ENCODE peak calls at places on chromosomes 1 and 21, in four cellular contexts. One of them, this sample, is unnamed.

GRCh38 chr1:226983998-226984364 is 43.9 kb downstream of the COQ8A start:
- DNase-seq in WTC11: no peak
- DNase-seq in K562: no peak
- DNase-seq in A549: no peak
- DNase-seq in this sample: no peak

GRCh38 chr1:226871636-226872327 is 1.4 kb downstream of the PSEN2 start:
- DNase-seq in A549: no peak
- DNase-seq in WTC11: no peak
- DNase-seq in K562: no peak
- DNase-seq in this sample: no peak

GRCh38 chr21:45289655-45290515 is 2.2 kb upstream of the POFUT2 start:
- DNase-seq in A549: peak
- DNase-seq in K562: peak
- DNase-seq in WTC11: no peak
- DNase-seq in this sample: no peak

GRCh38 chr1:201482755-201483154 is 13.8 kb upstream of the PHLDA3 start:
- DNase-seq in K562: no peak
- DNase-seq in WTC11: no peak
- DNase-seq in A549: no peak
- DNase-seq in this sample: no peak

GRCh38 chr1:22662318-22662717 is 9.3 kb downstream of the C1QB start:
- DNase-seq in K562: peak
- DNase-seq in A549: peak
- DNase-seq in WTC11: peak
- DNase-seq in this sample: no peak

GRCh38 chr1:17895986-17896385 is 140.9 kb downstream of the ACTL8 start:
- DNase-seq in WTC11: no peak
- DNase-seq in K562: no peak
- DNase-seq in A549: no peak
- DNase-seq in this sample: no peak

GRCh38 chr21:45034556-45035476 is 39.6 kb upstream of the ADARB1 start:
- DNase-seq in A549: no peak
- DNase-seq in K562: no peak
- DNase-seq in WTC11: no peak
- DNase-seq in this sample: no peak

GRCh38 chr1:4676258-4676657 is 21.8 kb downstream of the AJAP1 start:
- DNase-seq in K562: no peak
- DNase-seq in WTC11: no peak
- DNase-seq in A549: no peak
- DNase-seq in this sample: no peak

GRCh38 chr21:44801468-44802395 is at the start of gene UBE2G2:
- DNase-seq in WTC11: peak
- DNase-seq in K562: peak
- DNase-seq in A549: peak
- DNase-seq in this sample: peak

GRCh38 chr1:228827026-228827425 is 91.7 kb downstream of the RHOU start:
- DNase-seq in K562: no peak
- DNase-seq in A549: no peak
- DNase-seq in WTC11: no peak
- DNase-seq in this sample: no peak

GRCh38 chr1:115184951-115185331 is 95.6 kb upstream of the TSPAN2 start:
- DNase-seq in WTC11: no peak
- DNase-seq in A549: peak
- DNase-seq in K562: no peak
- DNase-seq in this sample: no peak

GRCh38 chr1:58165073-58165472 is 381.5 kb downstream of the OMA1 start:
- DNase-seq in A549: no peak
- DNase-seq in WTC11: no peak
- DNase-seq in K562: no peak
- DNase-seq in this sample: no peak

GRCh38 chr21:26846036-26846931 is 1.1 kb upstream of the ADAMTS1 start:
- DNase-seq in K562: no peak
- DNase-seq in WTC11: peak
- DNase-seq in A549: peak
- DNase-seq in this sample: no peak

GRCh38 chr1:230308039-230308438 is 118.1 kb downstream of the PGBD5 start:
- DNase-seq in WTC11: no peak
- DNase-seq in A549: peak
- DNase-seq in K562: no peak
- DNase-seq in this sample: no peak

GRCh38 chr1:115492019-115492595 is 149.7 kb upstream of the VANGL1 start:
- DNase-seq in WTC11: no peak
- DNase-seq in K562: no peak
- DNase-seq in A549: no peak
- DNase-seq in this sample: no peak

GRCh38 chr21:44589094-44589493 is 3.2 kb downstream of the KRTAP10-6 start:
- DNase-seq in K562: no peak
- DNase-seq in WTC11: no peak
- DNase-seq in A549: no peak
- DNase-seq in this sample: no peak

GRCh38 chr1:247360991-247361721 is 29.5 kb upstream of the ZNF496 start:
- DNase-seq in WTC11: no peak
- DNase-seq in K562: no peak
- DNase-seq in A549: no peak
- DNase-seq in this sample: no peak

GRCh38 chr1:30995990-30996612 is 69.4 kb downstream of the PUM1 start:
- DNase-seq in A549: no peak
- DNase-seq in K562: no peak
- DNase-seq in WTC11: no peak
- DNase-seq in this sample: no peak

GRCh38 chr1:15326691-15327530 is 79.9 kb downstream of the FHAD1 start:
- DNase-seq in K562: no peak
- DNase-seq in WTC11: no peak
- DNase-seq in A549: no peak
- DNase-seq in this sample: no peak

GRCh38 chr1:158121604-158122254 is 59.0 kb upstream of the CD1D start:
- DNase-seq in K562: peak
- DNase-seq in WTC11: peak
- DNase-seq in A549: peak
- DNase-seq in this sample: peak

GRCh38 chr1:41936107-41936506 is 17.4 kb upstream of the HIVEP3 start:
- DNase-seq in A549: no peak
- DNase-seq in WTC11: no peak
- DNase-seq in K562: no peak
- DNase-seq in this sample: no peak

GRCh38 chr1:151990058-151990855 is 3.4 kb downstream of the S100A10 start:
- DNase-seq in K562: no peak
- DNase-seq in A549: no peak
- DNase-seq in WTC11: no peak
- DNase-seq in this sample: no peak

GRCh38 chr1:26832249-26832960 is 5.9 kb downstream of the ZDHHC18 start:
- DNase-seq in A549: no peak
- DNase-seq in WTC11: no peak
- DNase-seq in K562: no peak
- DNase-seq in this sample: no peak

GRCh38 chr1:67336783-67337182 is 29.1 kb downstream of the IL12RB2 start:
- DNase-seq in WTC11: no peak
- DNase-seq in A549: no peak
- DNase-seq in K562: no peak
- DNase-seq in this sample: no peak

GRCh38 chr1:19080715-19081114 is 124.2 kb upstream of the IFFO2 start:
- DNase-seq in A549: no peak
- DNase-seq in K562: no peak
- DNase-seq in WTC11: no peak
- DNase-seq in this sample: no peak

GRCh38 chr1:65346190-65346589 is 36.8 kb downstream of the DNAJC6 start:
- DNase-seq in A549: no peak
- DNase-seq in WTC11: no peak
- DNase-seq in K562: no peak
- DNase-seq in this sample: no peak

GRCh38 chr1:42943166-42943565 is 15.5 kb downstream of the SLC2A1 start:
- DNase-seq in K562: no peak
- DNase-seq in WTC11: no peak
- DNase-seq in A549: peak
- DNase-seq in this sample: no peak

GRCh38 chr1:154384650-154385557 is 20.2 kb upstream of the IL6R start:
- DNase-seq in K562: peak
- DNase-seq in WTC11: no peak
- DNase-seq in A549: no peak
- DNase-seq in this sample: no peak

GRCh38 chr1:154391086-154391770 is 13.9 kb upstream of the IL6R start:
- DNase-seq in WTC11: no peak
- DNase-seq in K562: no peak
- DNase-seq in A549: no peak
- DNase-seq in this sample: no peak

GRCh38 chr1:154386643-154387352 is 18.3 kb upstream of the IL6R start:
- DNase-seq in A549: no peak
- DNase-seq in WTC11: no peak
- DNase-seq in K562: peak
- DNase-seq in this sample: peak
- TF ChIP-seq HMGXB4 in A549: no peak
- TF ChIP-seq HMGXB4 in WTC11: no peak
- TF ChIP-seq HMGXB4 in K562: no peak
- TF ChIP-seq HMGXB4 in this sample: no peak

GRCh38 chr1:192703283-192704206 is 67.6 kb downstream of the RGS13 start:
- DNase-seq in WTC11: no peak
- DNase-seq in K562: no peak
- DNase-seq in A549: no peak
- DNase-seq in this sample: no peak

GRCh38 chr1:192698731-192699130 is 62.8 kb downstream of the RGS13 start:
- DNase-seq in K562: no peak
- DNase-seq in WTC11: no peak
- DNase-seq in A549: no peak
- DNase-seq in this sample: peak

GRCh38 chr1:192705510-192705909 is 69.6 kb downstream of the RGS13 start:
- DNase-seq in WTC11: no peak
- DNase-seq in K562: no peak
- DNase-seq in A549: no peak
- DNase-seq in this sample: no peak

GRCh38 chr1:192700834-192701271 is 64.9 kb downstream of the RGS13 start:
- DNase-seq in WTC11: no peak
- DNase-seq in K562: no peak
- DNase-seq in A549: peak
- DNase-seq in this sample: peak

GRCh38 chr1:192702212-192702993 is 66.5 kb downstream of the RGS13 start:
- DNase-seq in A549: peak
- DNase-seq in K562: no peak
- DNase-seq in WTC11: no peak
- DNase-seq in this sample: peak
- TF ChIP-seq HMGXB4 in A549: no peak
- TF ChIP-seq HMGXB4 in K562: no peak
- TF ChIP-seq HMGXB4 in WTC11: no peak
- TF ChIP-seq HMGXB4 in this sample: no peak

DNA sequence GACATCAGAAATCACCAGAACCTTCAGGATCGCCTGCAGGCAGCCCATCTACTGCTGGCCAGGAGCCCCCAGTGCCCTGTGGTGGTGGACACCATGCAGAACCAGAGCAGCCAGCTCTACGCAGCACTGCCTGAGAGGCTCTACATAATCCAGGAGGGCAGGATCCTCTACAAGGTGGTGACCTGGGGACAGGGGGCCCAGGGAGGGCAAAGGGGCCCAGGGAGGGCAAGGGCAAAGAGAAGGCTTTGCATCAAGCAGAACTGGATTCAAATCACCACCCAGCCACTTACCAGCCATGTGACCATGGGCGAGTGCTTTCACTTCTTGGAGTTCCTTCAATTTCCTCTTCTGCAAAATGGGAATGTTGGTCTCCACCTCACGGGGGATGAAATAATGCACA is 12.1 kb downstream of the DIO1 start:
- DNase-seq in K562: no peak
- DNase-seq in WTC11: no peak
- DNase-seq in A549: no peak
- DNase-seq in this sample: no peak
- TF ChIP-seq HMGXB4 in K562: no peak
- TF ChIP-seq HMGXB4 in WTC11: no peak
- TF ChIP-seq HMGXB4 in A549: no peak
- TF ChIP-seq HMGXB4 in this sample: no peak

GRCh38 chr1:161176468-161177111 is 717 bp downstream of the B4GALT3 start:
- DNase-seq in A549: no peak
- DNase-seq in K562: peak
- DNase-seq in WTC11: no peak
- DNase-seq in this sample: no peak
- TF ChIP-seq HMGXB4 in A549: no peak
- TF ChIP-seq HMGXB4 in K562: no peak
- TF ChIP-seq HMGXB4 in WTC11: no peak
- TF ChIP-seq HMGXB4 in this sample: no peak

DNA sequence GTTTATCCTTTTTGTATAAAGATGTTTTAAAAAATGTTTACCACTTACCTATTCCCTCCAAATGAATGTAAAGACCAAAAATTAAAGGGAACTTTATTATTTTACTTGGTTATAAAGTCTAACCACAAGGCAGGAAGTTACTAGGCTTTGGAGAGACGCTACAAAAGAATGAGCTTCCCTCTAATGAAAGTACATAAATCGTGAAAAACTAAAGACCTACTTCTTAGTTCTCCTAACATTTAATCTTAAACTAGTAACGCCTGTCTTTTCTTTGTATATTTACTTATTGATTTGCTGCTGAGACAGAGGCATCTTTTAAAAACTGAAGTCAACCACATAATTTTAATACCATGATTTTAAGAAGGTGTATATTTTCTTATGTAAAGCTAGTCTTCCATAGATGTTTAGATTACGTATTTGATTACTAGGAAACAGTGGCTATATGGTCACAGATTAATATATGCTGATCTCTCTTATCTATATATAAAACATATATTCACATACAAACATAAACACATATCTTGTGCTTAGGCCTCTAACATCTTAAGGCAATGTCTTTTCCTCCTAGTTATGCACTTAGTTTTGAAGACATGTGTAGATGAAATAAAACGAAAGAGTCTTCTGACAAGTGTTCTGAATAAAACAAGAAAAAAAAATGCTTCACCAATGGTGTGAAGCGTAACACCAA is 466.9 kb downstream of the USP25 start:
- DNase-seq in A549: no peak
- DNase-seq in K562: no peak
- DNase-seq in WTC11: no peak
- DNase-seq in this sample: no peak
- TF ChIP-seq HMGXB4 in A549: no peak
- TF ChIP-seq HMGXB4 in K562: no peak
- TF ChIP-seq HMGXB4 in WTC11: no peak
- TF ChIP-seq HMGXB4 in this sample: no peak

DNA sequence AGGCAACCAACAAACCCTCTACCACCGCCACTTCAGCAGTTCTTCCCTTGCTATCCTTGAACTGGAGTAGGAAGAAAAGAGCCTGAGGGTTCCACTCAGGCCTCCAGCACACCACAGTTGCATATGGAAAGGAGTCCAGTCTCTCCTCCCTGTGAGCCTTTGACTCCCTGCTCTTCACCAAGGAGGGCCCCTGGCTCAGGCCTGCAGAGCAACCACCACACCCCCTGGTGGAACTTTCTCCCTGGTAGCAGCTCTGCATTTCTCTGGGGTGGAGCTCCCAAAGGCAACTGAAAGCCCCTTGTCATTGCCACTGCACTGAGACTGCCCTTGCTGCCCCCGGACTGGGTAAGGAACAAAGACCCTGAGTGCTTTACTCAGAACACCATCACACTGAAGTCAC is 1021.5 kb upstream of the ADGRL2 start:
- DNase-seq in A549: no peak
- DNase-seq in WTC11: peak
- DNase-seq in K562: no peak
- DNase-seq in this sample: no peak
- TF ChIP-seq HMGXB4 in A549: no peak
- TF ChIP-seq HMGXB4 in WTC11: no peak
- TF ChIP-seq HMGXB4 in K562: no peak
- TF ChIP-seq HMGXB4 in this sample: no peak

This sample was measured in HepG2.